ENCODE peak calls at places on chromosomes 2 and 18, in ten cellular contexts. One of them, this sample, is unnamed. For H3K9me3, the result is how much of the 10 kb centered on the place peaks cover.

GRCh38 chr2:202023198-202023903 is 10.3 kb upstream of the FZD7 start:
- DNase-seq in right lobe of liver: no peak
- DNase-seq in lower lobe of right lung: peak
- DNase-seq in endodermal cell: peak
- DNase-seq in suprapubic skin: no peak
- DNase-seq in stomach: no peak
- DNase-seq in CD4-positive, alpha-beta T cell: no peak
- DNase-seq in left lung: peak
- DNase-seq in neural progenitor cell: peak
- DNase-seq in body of pancreas: no peak
- DNase-seq in this sample: peak

GRCh38 chr18:79502785-79503184 is 107.1 kb downstream of the NFATC1 start:
- DNase-seq in endodermal cell: no peak
- DNase-seq in right lobe of liver: no peak
- DNase-seq in body of pancreas: no peak
- DNase-seq in left lung: peak
- DNase-seq in stomach: no peak
- DNase-seq in lower lobe of right lung: no peak
- DNase-seq in neural progenitor cell: no peak
- DNase-seq in CD4-positive, alpha-beta T cell: no peak
- DNase-seq in suprapubic skin: no peak
- DNase-seq in this sample: no peak

GRCh38 chr2:15142069-15142689 is 419.0 kb downstream of the NBAS start:
- DNase-seq in left lung: peak
- DNase-seq in right lobe of liver: no peak
- DNase-seq in endodermal cell: no peak
- DNase-seq in CD4-positive, alpha-beta T cell: peak
- DNase-seq in stomach: no peak
- DNase-seq in body of pancreas: no peak
- DNase-seq in neural progenitor cell: no peak
- DNase-seq in lower lobe of right lung: no peak
- DNase-seq in suprapubic skin: no peak
- DNase-seq in this sample: no peak

GRCh38 chr2:112204411-112204810 is 50.4 kb downstream of the ZC3H8 start:
- DNase-seq in suprapubic skin: no peak
- DNase-seq in right lobe of liver: no peak
- DNase-seq in stomach: no peak
- DNase-seq in endodermal cell: no peak
- DNase-seq in lower lobe of right lung: no peak
- DNase-seq in neural progenitor cell: peak
- DNase-seq in CD4-positive, alpha-beta T cell: no peak
- DNase-seq in left lung: no peak
- DNase-seq in body of pancreas: no peak
- DNase-seq in this sample: no peak

GRCh38 chr2:57850415-57851130 is 196.0 kb upstream of the VRK2 start:
- DNase-seq in endodermal cell: no peak
- DNase-seq in right lobe of liver: peak
- DNase-seq in left lung: no peak
- DNase-seq in stomach: no peak
- DNase-seq in suprapubic skin: no peak
- DNase-seq in lower lobe of right lung: peak
- DNase-seq in neural progenitor cell: no peak
- DNase-seq in CD4-positive, alpha-beta T cell: no peak
- DNase-seq in body of pancreas: no peak
- DNase-seq in this sample: no peak

GRCh38 chr2:163734401-163734800 is 1.4 kb downstream of the FIGN start:
- DNase-seq in stomach: no peak
- DNase-seq in endodermal cell: no peak
- DNase-seq in neural progenitor cell: no peak
- DNase-seq in right lobe of liver: no peak
- DNase-seq in left lung: no peak
- DNase-seq in suprapubic skin: no peak
- DNase-seq in CD4-positive, alpha-beta T cell: no peak
- DNase-seq in lower lobe of right lung: no peak
- DNase-seq in body of pancreas: no peak
- DNase-seq in this sample: no peak

GRCh38 chr2:40431600-40431955 is 20.3 kb downstream of the SLC8A1 start:
- DNase-seq in neural progenitor cell: no peak
- DNase-seq in suprapubic skin: no peak
- DNase-seq in CD4-positive, alpha-beta T cell: no peak
- DNase-seq in body of pancreas: peak
- DNase-seq in endodermal cell: no peak
- DNase-seq in stomach: no peak
- DNase-seq in left lung: peak
- DNase-seq in right lobe of liver: no peak
- DNase-seq in lower lobe of right lung: peak
- DNase-seq in this sample: no peak

GRCh38 chr2:74472086-74472944 is at the start of gene MRPL53:
- DNase-seq in right lobe of liver: peak
- DNase-seq in CD4-positive, alpha-beta T cell: peak
- DNase-seq in suprapubic skin: peak
- DNase-seq in left lung: peak
- DNase-seq in neural progenitor cell: peak
- DNase-seq in lower lobe of right lung: peak
- DNase-seq in stomach: peak
- DNase-seq in body of pancreas: peak
- DNase-seq in endodermal cell: peak
- DNase-seq in this sample: peak

GRCh38 chr2:143852748-143853147 is 667.2 kb downstream of the ZEB2 start:
- DNase-seq in CD4-positive, alpha-beta T cell: no peak
- DNase-seq in endodermal cell: peak
- DNase-seq in stomach: no peak
- DNase-seq in right lobe of liver: no peak
- DNase-seq in lower lobe of right lung: no peak
- DNase-seq in neural progenitor cell: peak
- DNase-seq in left lung: no peak
- DNase-seq in body of pancreas: no peak
- DNase-seq in suprapubic skin: no peak
- DNase-seq in this sample: peak

GRCh38 chr18:8661754-8662573 is 43.4 kb upstream of the MTCL1 start:
- DNase-seq in endodermal cell: peak
- DNase-seq in lower lobe of right lung: no peak
- DNase-seq in left lung: no peak
- DNase-seq in neural progenitor cell: peak
- DNase-seq in suprapubic skin: no peak
- DNase-seq in body of pancreas: peak
- DNase-seq in CD4-positive, alpha-beta T cell: no peak
- DNase-seq in stomach: peak
- DNase-seq in right lobe of liver: no peak
- DNase-seq in this sample: peak

GRCh38 chr2:237695201-237695780 is 67.9 kb downstream of the LRRFIP1 start:
- DNase-seq in lower lobe of right lung: no peak
- DNase-seq in right lobe of liver: no peak
- DNase-seq in endodermal cell: no peak
- DNase-seq in suprapubic skin: no peak
- DNase-seq in neural progenitor cell: no peak
- DNase-seq in CD4-positive, alpha-beta T cell: no peak
- DNase-seq in body of pancreas: no peak
- DNase-seq in stomach: no peak
- DNase-seq in left lung: no peak
- DNase-seq in this sample: no peak

GRCh38 chr18:75926811-75927210 is 499.3 kb upstream of the SMIM21 start:
- DNase-seq in left lung: no peak
- DNase-seq in neural progenitor cell: no peak
- DNase-seq in endodermal cell: no peak
- DNase-seq in stomach: no peak
- DNase-seq in right lobe of liver: no peak
- DNase-seq in body of pancreas: no peak
- DNase-seq in suprapubic skin: no peak
- DNase-seq in lower lobe of right lung: no peak
- DNase-seq in CD4-positive, alpha-beta T cell: no peak
- DNase-seq in this sample: no peak

GRCh38 chr18:9707381-9708056 is 582 bp upstream of the RAB31 start:
- DNase-seq in right lobe of liver: no peak
- DNase-seq in neural progenitor cell: no peak
- DNase-seq in stomach: no peak
- DNase-seq in lower lobe of right lung: no peak
- DNase-seq in endodermal cell: no peak
- DNase-seq in left lung: no peak
- DNase-seq in suprapubic skin: peak
- DNase-seq in CD4-positive, alpha-beta T cell: no peak
- DNase-seq in body of pancreas: no peak
- DNase-seq in this sample: no peak

GRCh38 chr2:216632321-216632951 is 784 bp upstream of the IGFBP2 start:
- DNase-seq in left lung: no peak
- DNase-seq in suprapubic skin: no peak
- DNase-seq in neural progenitor cell: peak
- DNase-seq in stomach: no peak
- DNase-seq in CD4-positive, alpha-beta T cell: no peak
- DNase-seq in endodermal cell: no peak
- DNase-seq in lower lobe of right lung: no peak
- DNase-seq in body of pancreas: no peak
- DNase-seq in right lobe of liver: no peak
- DNase-seq in this sample: no peak

GRCh38 chr18:74796928-74797576 is 199.4 kb downstream of the ZNF407 start:
- DNase-seq in neural progenitor cell: no peak
- DNase-seq in suprapubic skin: no peak
- DNase-seq in stomach: no peak
- DNase-seq in endodermal cell: no peak
- DNase-seq in left lung: no peak
- DNase-seq in CD4-positive, alpha-beta T cell: no peak
- DNase-seq in lower lobe of right lung: no peak
- DNase-seq in right lobe of liver: no peak
- DNase-seq in body of pancreas: peak
- DNase-seq in this sample: no peak

GRCh38 chr2:172550419-172550818 is 5.5 kb upstream of the PDK1 start:
- DNase-seq in stomach: no peak
- DNase-seq in neural progenitor cell: no peak
- DNase-seq in CD4-positive, alpha-beta T cell: no peak
- DNase-seq in left lung: no peak
- DNase-seq in endodermal cell: no peak
- DNase-seq in body of pancreas: no peak
- DNase-seq in suprapubic skin: no peak
- DNase-seq in right lobe of liver: no peak
- DNase-seq in lower lobe of right lung: no peak
- DNase-seq in this sample: no peak

GRCh38 chr2:172545408-172546075 is 10.3 kb upstream of the PDK1 start:
- DNase-seq in left lung: no peak
- DNase-seq in right lobe of liver: no peak
- DNase-seq in lower lobe of right lung: no peak
- DNase-seq in CD4-positive, alpha-beta T cell: no peak
- DNase-seq in neural progenitor cell: no peak
- DNase-seq in stomach: no peak
- DNase-seq in suprapubic skin: no peak
- DNase-seq in body of pancreas: no peak
- DNase-seq in endodermal cell: no peak
- DNase-seq in this sample: no peak

GRCh38 chr2:172551266-172551665 is 4.6 kb upstream of the PDK1 start:
- DNase-seq in neural progenitor cell: peak
- DNase-seq in body of pancreas: no peak
- DNase-seq in lower lobe of right lung: no peak
- DNase-seq in stomach: no peak
- DNase-seq in right lobe of liver: no peak
- DNase-seq in suprapubic skin: no peak
- DNase-seq in left lung: no peak
- DNase-seq in CD4-positive, alpha-beta T cell: no peak
- DNase-seq in endodermal cell: no peak
- DNase-seq in this sample: no peak

GRCh38 chr2:172552547-172553291 is 3.2 kb upstream of the PDK1 start:
- DNase-seq in lower lobe of right lung: no peak
- DNase-seq in stomach: no peak
- DNase-seq in left lung: no peak
- DNase-seq in suprapubic skin: no peak
- DNase-seq in right lobe of liver: no peak
- DNase-seq in endodermal cell: no peak
- DNase-seq in CD4-positive, alpha-beta T cell: no peak
- DNase-seq in body of pancreas: peak
- DNase-seq in neural progenitor cell: no peak
- DNase-seq in this sample: no peak

GRCh38 chr2:172549131-172549530 is 6.8 kb upstream of the PDK1 start:
- DNase-seq in suprapubic skin: no peak
- DNase-seq in body of pancreas: no peak
- DNase-seq in left lung: no peak
- DNase-seq in endodermal cell: no peak
- DNase-seq in stomach: no peak
- DNase-seq in right lobe of liver: no peak
- DNase-seq in lower lobe of right lung: no peak
- DNase-seq in neural progenitor cell: no peak
- DNase-seq in CD4-positive, alpha-beta T cell: no peak
- DNase-seq in this sample: no peak
- H3K27ac ChIP-seq in suprapubic skin: no peak
- H3K27ac ChIP-seq in body of pancreas: no peak
- H3K27ac ChIP-seq in left lung: no peak
- H3K27ac ChIP-seq in endodermal cell: no peak
- H3K27ac ChIP-seq in stomach: no peak
- H3K27ac ChIP-seq in right lobe of liver: no peak
- H3K27ac ChIP-seq in lower lobe of right lung: no peak
- H3K27ac ChIP-seq in neural progenitor cell: no peak
- H3K27ac ChIP-seq in CD4-positive, alpha-beta T cell: no peak
- H3K27ac ChIP-seq in this sample: no peak

GRCh38 chr2:85159589-85159988 is 26.4 kb downstream of the TCF7L1 start:
- DNase-seq in endodermal cell: peak
- DNase-seq in left lung: no peak
- DNase-seq in body of pancreas: no peak
- DNase-seq in CD4-positive, alpha-beta T cell: no peak
- DNase-seq in right lobe of liver: no peak
- DNase-seq in neural progenitor cell: no peak
- DNase-seq in stomach: no peak
- DNase-seq in lower lobe of right lung: no peak
- DNase-seq in suprapubic skin: no peak
- DNase-seq in this sample: no peak
- TF ChIP-seq CTCF in endodermal cell: no peak
- TF ChIP-seq CTCF in left lung: no peak
- TF ChIP-seq CTCF in body of pancreas: no peak
- TF ChIP-seq CTCF in CD4-positive, alpha-beta T cell: no peak
- TF ChIP-seq CTCF in right lobe of liver: no peak
- TF ChIP-seq CTCF in neural progenitor cell: no peak
- TF ChIP-seq CTCF in stomach: no peak
- TF ChIP-seq CTCF in lower lobe of right lung: no peak
- TF ChIP-seq CTCF in suprapubic skin: no peak
- TF ChIP-seq CTCF in this sample: no peak

GRCh38 chr2:234032301-234032856 is 18.1 kb upstream of the SPP2 start:
- DNase-seq in right lobe of liver: no peak
- DNase-seq in stomach: no peak
- DNase-seq in neural progenitor cell: no peak
- DNase-seq in endodermal cell: no peak
- DNase-seq in suprapubic skin: no peak
- DNase-seq in lower lobe of right lung: no peak
- DNase-seq in left lung: no peak
- DNase-seq in body of pancreas: no peak
- DNase-seq in CD4-positive, alpha-beta T cell: no peak
- DNase-seq in this sample: no peak
- H3K9me3 ChIP-seq in right lobe of liver: under half
- H3K9me3 ChIP-seq in stomach: under half
- H3K9me3 ChIP-seq in neural progenitor cell: under half
- H3K9me3 ChIP-seq in endodermal cell: under half
- H3K9me3 ChIP-seq in suprapubic skin: under half
- H3K9me3 ChIP-seq in lower lobe of right lung: under half
- H3K9me3 ChIP-seq in left lung: under half
- H3K9me3 ChIP-seq in body of pancreas: under half
- H3K9me3 ChIP-seq in CD4-positive, alpha-beta T cell: under half
- H3K9me3 ChIP-seq in this sample: under half

DNA sequence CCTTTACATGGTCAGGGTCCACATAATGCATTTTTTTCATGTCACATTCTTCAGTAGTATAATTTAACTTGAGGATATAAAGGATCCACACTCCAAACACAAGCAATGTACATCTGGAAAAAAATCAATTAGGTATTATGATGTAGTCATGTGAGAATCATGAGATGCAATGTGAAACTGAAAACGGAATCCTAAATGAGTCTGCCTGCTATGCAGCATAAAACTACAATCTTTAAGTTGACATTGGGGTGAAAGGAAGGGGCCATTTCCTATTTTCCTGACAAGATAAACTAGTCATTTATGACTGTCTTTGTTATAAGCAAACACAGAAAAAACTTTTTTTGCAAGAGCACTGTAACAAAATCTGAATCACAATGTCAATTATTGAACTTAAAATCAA is 27.6 kb downstream of the ST3GAL5 start:
- DNase-seq in suprapubic skin: no peak
- DNase-seq in CD4-positive, alpha-beta T cell: no peak
- DNase-seq in body of pancreas: no peak
- DNase-seq in neural progenitor cell: no peak
- DNase-seq in left lung: no peak
- DNase-seq in stomach: no peak
- DNase-seq in right lobe of liver: no peak
- DNase-seq in endodermal cell: no peak
- DNase-seq in lower lobe of right lung: no peak
- DNase-seq in this sample: no peak
- H3K27ac ChIP-seq in suprapubic skin: no peak
- H3K27ac ChIP-seq in CD4-positive, alpha-beta T cell: no peak
- H3K27ac ChIP-seq in body of pancreas: no peak
- H3K27ac ChIP-seq in neural progenitor cell: no peak
- H3K27ac ChIP-seq in left lung: no peak
- H3K27ac ChIP-seq in stomach: peak
- H3K27ac ChIP-seq in right lobe of liver: peak
- H3K27ac ChIP-seq in endodermal cell: no peak
- H3K27ac ChIP-seq in lower lobe of right lung: no peak
- H3K27ac ChIP-seq in this sample: no peak

This sample was measured in WERI-Rb-1.